ENCODE peak calls at places on chromosomes 12 and 14, in four cellular contexts. Q, T, F and D are unnamed samples.

GRCh38 chr12:123707466-123707865 is 4.7 kb upstream of the ATP6V0A2 start:
- DNase-seq in F (no peak), Q (no peak), T (no peak), D (no peak)

GRCh38 chr14:37599527-37600368 is 4.3 kb downstream of the TTC6 start:
- DNase-seq in F (peak), Q (peak), T (no peak), D (no peak)

GRCh38 chr14:93271111-93271510 is 61.7 kb downstream of the BTBD7 start:
- DNase-seq in Q (no peak), T (no peak), F (no peak), D (no peak)

GRCh38 chr12:106046301-106046846 is 92.4 kb downstream of the NUAK1 start:
- DNase-seq in T (no peak), F (no peak), Q (no peak), D (no peak)

GRCh38 chr12:54935235-54935951 is 49.2 kb downstream of the TESPA1 start:
- DNase-seq in F (peak), Q (no peak), T (peak), D (no peak)

GRCh38 chr14:91755560-91755959 is 23.7 kb upstream of the CATSPERB start:
- DNase-seq in Q (peak), T (peak), F (no peak), D (no peak)

GRCh38 chr12:89450922-89451321 is 73.7 kb downstream of the GALNT4 start:
- DNase-seq in Q (no peak), T (no peak), F (peak), D (no peak)

GRCh38 chr14:88554458-88555286 is at the start of gene PTPN21:
- DNase-seq in T (no peak), F (peak), Q (peak), D (no peak)

GRCh38 chr14:101137234-101137633 is 233.7 kb upstream of the RTL1 start:
- DNase-seq in T (no peak), Q (no peak), F (no peak), D (no peak)

GRCh38 chr12:15627995-15628945 is 160.9 kb downstream of the EPS8 start:
- DNase-seq in T (no peak), F (peak), Q (no peak), D (no peak)

DNA sequence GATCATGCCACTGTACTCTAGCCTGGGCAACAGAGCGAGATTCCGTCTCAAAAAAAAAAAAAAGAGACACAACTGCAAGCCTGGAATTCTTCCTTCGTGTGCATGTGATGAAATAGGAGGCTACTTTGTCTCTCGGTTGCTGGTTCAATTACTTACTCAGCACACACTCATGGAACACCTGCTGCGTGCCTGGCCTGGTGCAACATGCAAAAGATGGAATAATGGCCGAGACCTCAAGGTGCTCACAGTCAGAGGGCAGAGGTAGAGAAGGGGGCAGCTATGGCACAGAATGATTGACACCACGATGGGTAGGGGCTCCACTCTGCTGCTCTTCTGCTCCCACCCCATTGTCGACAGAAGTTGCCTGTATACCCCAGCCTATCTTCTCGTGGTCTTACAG is 112.3 kb downstream of the SLC15A4 start:
- DNase-seq in T (no peak), Q (no peak), F (no peak), D (no peak)
- H3K9ac ChIP-seq in T (no peak), Q (no peak), F (no peak), D (no peak)

GRCh38 chr12:44876554-44877275 is 600 bp upstream of the NELL2 start:
- DNase-seq in T (no peak), F (peak), Q (peak), D (peak)
- H3K4me3 ChIP-seq in T (no peak), F (peak), Q (peak), D (peak)

GRCh38 chr12:41515953-41516352 is 327.8 kb downstream of the PDZRN4 start:
- DNase-seq in F (no peak), T (no peak), Q (no peak), D (no peak)

GRCh38 chr12:41527529-41528116 is 339.5 kb downstream of the PDZRN4 start:
- DNase-seq in T (no peak), Q (no peak), F (no peak), D (no peak)

DNA sequence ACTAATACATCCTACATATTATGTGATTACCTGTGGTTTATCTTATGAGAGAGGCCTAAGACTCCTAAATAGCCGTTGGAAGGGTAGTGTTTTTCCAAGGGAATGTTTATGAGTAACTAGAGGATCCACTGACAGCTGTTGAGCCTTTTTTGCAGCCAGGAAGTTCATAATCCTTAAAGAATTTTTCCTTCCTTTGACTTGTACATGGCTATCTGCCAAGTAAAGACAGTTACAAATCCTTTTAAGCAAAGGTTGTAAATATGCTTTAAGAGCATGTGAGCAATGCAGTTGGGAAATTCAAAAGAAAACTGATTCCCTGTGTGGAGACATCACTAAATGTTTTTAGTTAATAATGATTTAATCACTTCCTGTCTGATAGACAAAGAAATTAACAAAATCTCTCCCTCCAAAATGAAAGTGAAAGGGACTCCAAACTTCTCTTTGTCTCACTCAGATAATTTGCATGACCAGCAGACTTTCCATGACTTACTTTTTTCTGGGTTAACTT is 333.8 kb downstream of the PDZRN4 start:
- DNase-seq in T (no peak), Q (no peak), F (no peak), D (no peak)
- H3K9ac ChIP-seq in T (no peak), Q (no peak), F (no peak), D (no peak)

GRCh38 chr12:48816148-48816854 is 2.0 kb upstream of the CACNB3 start:
- DNase-seq in F (no peak), T (no peak), Q (peak), D (no peak)
- H3K4me3 ChIP-seq in F (no peak), T (peak), Q (peak), D (no peak)

GRCh38 chr12:52441320-52441911 is 7.2 kb upstream of the KRT75 start:
- DNase-seq in F (no peak), Q (no peak), T (peak), D (no peak)
- H3K9ac ChIP-seq in F (no peak), Q (no peak), T (peak), D (no peak)

GRCh38 chr12:122006186-122006926 is 15.3 kb upstream of the BCL7A start:
- DNase-seq in T (no peak), F (no peak), Q (no peak), D (no peak)
- H3K4me3 ChIP-seq in T (no peak), F (no peak), Q (no peak), D (no peak)